ENCODE peak calls at places on chromosome 13, in four cellular contexts. One of them, this sample, is unnamed.

GRCh38 chr13:110403721-110404120 is 96.6 kb downstream of the COL4A2 start:
- DNase-seq in kidney epithelial cell: no peak
- DNase-seq in upper lobe of right lung: no peak
- DNase-seq in activated CD8-positive, alpha-beta T cell treated with anti-CD3 and anti-CD28 coated beads for 36 hours: no peak
- DNase-seq in this sample: no peak

GRCh38 chr13:48829536-48829935 is 146.2 kb upstream of the FNDC3A start:
- DNase-seq in kidney epithelial cell: no peak
- DNase-seq in upper lobe of right lung: no peak
- DNase-seq in activated CD8-positive, alpha-beta T cell treated with anti-CD3 and anti-CD28 coated beads for 36 hours: no peak
- DNase-seq in this sample: no peak

GRCh38 chr13:72290962-72291681 is 424.1 kb upstream of the DACH1 start:
- DNase-seq in kidney epithelial cell: peak
- DNase-seq in upper lobe of right lung: no peak
- DNase-seq in activated CD8-positive, alpha-beta T cell treated with anti-CD3 and anti-CD28 coated beads for 36 hours: no peak
- DNase-seq in this sample: no peak

GRCh38 chr13:102002271-102002670 is 399.6 kb downstream of the FGF14 start:
- DNase-seq in kidney epithelial cell: no peak
- DNase-seq in upper lobe of right lung: no peak
- DNase-seq in activated CD8-positive, alpha-beta T cell treated with anti-CD3 and anti-CD28 coated beads for 36 hours: no peak
- DNase-seq in this sample: no peak

GRCh38 chr13:76754414-76754813 is 131.8 kb downstream of the KCTD12 start:
- DNase-seq in kidney epithelial cell: no peak
- DNase-seq in upper lobe of right lung: no peak
- DNase-seq in activated CD8-positive, alpha-beta T cell treated with anti-CD3 and anti-CD28 coated beads for 36 hours: no peak
- DNase-seq in this sample: no peak

GRCh38 chr13:97853550-97853949 is 99.9 kb upstream of the IPO5 start:
- DNase-seq in kidney epithelial cell: no peak
- DNase-seq in upper lobe of right lung: no peak
- DNase-seq in activated CD8-positive, alpha-beta T cell treated with anti-CD3 and anti-CD28 coated beads for 36 hours: no peak
- DNase-seq in this sample: no peak

GRCh38 chr13:39787086-39787487 is 131.6 kb downstream of the COG6 start:
- DNase-seq in kidney epithelial cell: no peak
- DNase-seq in upper lobe of right lung: no peak
- DNase-seq in activated CD8-positive, alpha-beta T cell treated with anti-CD3 and anti-CD28 coated beads for 36 hours: peak
- DNase-seq in this sample: no peak

GRCh38 chr13:100131863-100132574 is 43.1 kb downstream of the PCCA start:
- DNase-seq in kidney epithelial cell: peak
- DNase-seq in upper lobe of right lung: no peak
- DNase-seq in activated CD8-positive, alpha-beta T cell treated with anti-CD3 and anti-CD28 coated beads for 36 hours: peak
- DNase-seq in this sample: no peak

GRCh38 chr13:74052402-74052928 is 81.7 kb downstream of the KLF12 start:
- DNase-seq in kidney epithelial cell: no peak
- DNase-seq in upper lobe of right lung: peak
- DNase-seq in activated CD8-positive, alpha-beta T cell treated with anti-CD3 and anti-CD28 coated beads for 36 hours: peak
- DNase-seq in this sample: no peak

GRCh38 chr13:40221460-40222201 is 444.8 kb downstream of the FOXO1 start:
- DNase-seq in kidney epithelial cell: peak
- DNase-seq in upper lobe of right lung: no peak
- DNase-seq in activated CD8-positive, alpha-beta T cell treated with anti-CD3 and anti-CD28 coated beads for 36 hours: peak
- DNase-seq in this sample: no peak

GRCh38 chr13:36131215-36131930 is at the start of gene DCLK1:
- DNase-seq in kidney epithelial cell: no peak
- DNase-seq in upper lobe of right lung: peak
- DNase-seq in activated CD8-positive, alpha-beta T cell treated with anti-CD3 and anti-CD28 coated beads for 36 hours: no peak
- DNase-seq in this sample: no peak

GRCh38 chr13:51838235-51838846 is 6.6 kb downstream of the TMEM272 start:
- DNase-seq in kidney epithelial cell: peak
- DNase-seq in upper lobe of right lung: no peak
- DNase-seq in activated CD8-positive, alpha-beta T cell treated with anti-CD3 and anti-CD28 coated beads for 36 hours: peak
- DNase-seq in this sample: no peak

GRCh38 chr13:27622102-27622820 is 569 bp downstream of the POLR1D start:
- DNase-seq in kidney epithelial cell: no peak
- DNase-seq in upper lobe of right lung: no peak
- DNase-seq in activated CD8-positive, alpha-beta T cell treated with anti-CD3 and anti-CD28 coated beads for 36 hours: peak
- DNase-seq in this sample: no peak

GRCh38 chr13:113123226-113124150 is 889 bp downstream of the F10 start:
- DNase-seq in kidney epithelial cell: no peak
- DNase-seq in upper lobe of right lung: no peak
- DNase-seq in activated CD8-positive, alpha-beta T cell treated with anti-CD3 and anti-CD28 coated beads for 36 hours: no peak
- DNase-seq in this sample: no peak
- TF ChIP-seq CTCF in kidney epithelial cell: peak
- TF ChIP-seq CTCF in upper lobe of right lung: no peak
- TF ChIP-seq CTCF in activated CD8-positive, alpha-beta T cell treated with anti-CD3 and anti-CD28 coated beads for 36 hours: peak
- TF ChIP-seq CTCF in this sample: no peak

GRCh38 chr13:113239986-113240385 is 30.6 kb downstream of the CUL4A start:
- DNase-seq in kidney epithelial cell: no peak
- DNase-seq in upper lobe of right lung: no peak
- DNase-seq in activated CD8-positive, alpha-beta T cell treated with anti-CD3 and anti-CD28 coated beads for 36 hours: no peak
- DNase-seq in this sample: no peak

GRCh38 chr13:113239357-113239756 is 29.9 kb downstream of the CUL4A start:
- DNase-seq in kidney epithelial cell: no peak
- DNase-seq in upper lobe of right lung: no peak
- DNase-seq in activated CD8-positive, alpha-beta T cell treated with anti-CD3 and anti-CD28 coated beads for 36 hours: no peak
- DNase-seq in this sample: no peak

GRCh38 chr13:113243847-113244246 is 34.4 kb downstream of the CUL4A start:
- DNase-seq in kidney epithelial cell: no peak
- DNase-seq in upper lobe of right lung: no peak
- DNase-seq in activated CD8-positive, alpha-beta T cell treated with anti-CD3 and anti-CD28 coated beads for 36 hours: no peak
- DNase-seq in this sample: no peak

GRCh38 chr13:113233101-113233500 is 23.7 kb downstream of the CUL4A start:
- DNase-seq in kidney epithelial cell: no peak
- DNase-seq in upper lobe of right lung: no peak
- DNase-seq in activated CD8-positive, alpha-beta T cell treated with anti-CD3 and anti-CD28 coated beads for 36 hours: no peak
- DNase-seq in this sample: no peak

DNA sequence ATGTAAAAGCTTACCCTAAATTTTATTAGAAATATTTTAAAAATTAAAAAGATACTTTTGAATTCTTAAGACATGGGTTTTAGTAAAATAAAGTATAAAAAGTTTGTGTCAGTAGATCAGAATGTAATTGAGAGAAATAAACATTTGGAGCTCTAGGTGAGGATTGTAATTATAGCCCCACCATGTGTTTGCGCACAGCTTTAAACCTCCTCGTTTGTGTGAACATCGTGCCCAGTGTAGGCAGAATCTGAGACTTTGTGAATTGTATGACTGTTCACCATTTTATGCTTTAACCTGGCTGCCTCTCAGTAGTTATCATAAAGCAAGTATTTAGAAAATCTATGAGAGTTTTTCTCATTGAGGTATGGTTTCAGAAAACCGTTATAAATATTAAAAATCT is 29.1 kb downstream of the CUL4A start:
- DNase-seq in kidney epithelial cell: no peak
- DNase-seq in upper lobe of right lung: no peak
- DNase-seq in activated CD8-positive, alpha-beta T cell treated with anti-CD3 and anti-CD28 coated beads for 36 hours: no peak
- DNase-seq in this sample: no peak
- TF ChIP-seq CTCF in kidney epithelial cell: no peak
- TF ChIP-seq CTCF in upper lobe of right lung: no peak
- TF ChIP-seq CTCF in activated CD8-positive, alpha-beta T cell treated with anti-CD3 and anti-CD28 coated beads for 36 hours: no peak
- TF ChIP-seq CTCF in this sample: no peak

GRCh38 chr13:112587767-112588489 is at the start of gene TUBGCP3:
- DNase-seq in kidney epithelial cell: peak
- DNase-seq in upper lobe of right lung: peak
- DNase-seq in activated CD8-positive, alpha-beta T cell treated with anti-CD3 and anti-CD28 coated beads for 36 hours: peak
- DNase-seq in this sample: peak
- TF ChIP-seq CTCF in kidney epithelial cell: no peak
- TF ChIP-seq CTCF in upper lobe of right lung: no peak
- TF ChIP-seq CTCF in activated CD8-positive, alpha-beta T cell treated with anti-CD3 and anti-CD28 coated beads for 36 hours: no peak
- TF ChIP-seq CTCF in this sample: no peak

GRCh38 chr13:19151581-19152263 is 29.9 kb downstream of the TUBA3C start:
- DNase-seq in kidney epithelial cell: no peak
- DNase-seq in upper lobe of right lung: no peak
- DNase-seq in activated CD8-positive, alpha-beta T cell treated with anti-CD3 and anti-CD28 coated beads for 36 hours: no peak
- DNase-seq in this sample: no peak

GRCh38 chr13:19152403-19152802 is 29.2 kb downstream of the TUBA3C start:
- DNase-seq in kidney epithelial cell: no peak
- DNase-seq in upper lobe of right lung: no peak
- DNase-seq in activated CD8-positive, alpha-beta T cell treated with anti-CD3 and anti-CD28 coated beads for 36 hours: no peak
- DNase-seq in this sample: no peak

GRCh38 chr13:19154843-19155242 is 26.8 kb downstream of the TUBA3C start:
- DNase-seq in kidney epithelial cell: no peak
- DNase-seq in upper lobe of right lung: peak
- DNase-seq in activated CD8-positive, alpha-beta T cell treated with anti-CD3 and anti-CD28 coated beads for 36 hours: no peak
- DNase-seq in this sample: no peak

GRCh38 chr13:19155321-19155861 is 26.2 kb downstream of the TUBA3C start:
- DNase-seq in kidney epithelial cell: no peak
- DNase-seq in upper lobe of right lung: peak
- DNase-seq in activated CD8-positive, alpha-beta T cell treated with anti-CD3 and anti-CD28 coated beads for 36 hours: no peak
- DNase-seq in this sample: no peak

DNA sequence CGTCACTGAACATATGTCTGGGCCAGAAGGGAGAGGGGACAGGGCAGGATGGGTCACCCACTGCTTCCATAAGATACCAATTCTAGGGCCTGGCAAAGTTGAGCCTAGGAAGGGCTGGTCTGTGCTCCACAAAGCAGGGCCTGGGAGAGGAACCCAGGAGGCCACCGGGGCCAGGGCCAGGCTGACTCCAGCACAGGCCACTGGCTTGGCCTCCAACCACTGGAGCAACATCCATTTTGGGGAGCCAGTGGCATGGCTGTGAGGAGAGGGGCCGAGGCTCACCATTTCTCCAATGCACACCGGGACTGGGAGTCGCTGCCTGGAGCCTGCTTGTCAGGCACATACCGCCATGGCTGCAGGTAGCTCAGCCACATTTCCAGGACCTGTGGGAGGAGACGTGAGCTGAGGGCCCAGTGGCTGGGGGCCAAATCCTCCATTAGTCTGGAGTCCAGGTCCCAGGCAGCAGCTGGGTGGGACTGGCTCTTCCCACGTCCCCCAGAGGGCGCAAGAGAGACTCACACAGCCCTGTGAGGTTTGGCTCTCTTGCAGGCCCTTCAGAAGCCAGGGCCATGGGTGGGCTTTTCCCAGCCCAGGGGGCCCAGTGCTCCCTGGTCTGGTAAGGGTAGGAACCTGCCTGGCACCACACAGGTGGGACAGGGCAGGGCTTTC is 27.7 kb downstream of the TUBA3C start:
- DNase-seq in kidney epithelial cell: no peak
- DNase-seq in upper lobe of right lung: peak
- DNase-seq in activated CD8-positive, alpha-beta T cell treated with anti-CD3 and anti-CD28 coated beads for 36 hours: peak
- DNase-seq in this sample: no peak
- TF ChIP-seq CTCF in kidney epithelial cell: no peak
- TF ChIP-seq CTCF in upper lobe of right lung: peak
- TF ChIP-seq CTCF in activated CD8-positive, alpha-beta T cell treated with anti-CD3 and anti-CD28 coated beads for 36 hours: peak
- TF ChIP-seq CTCF in this sample: peak

DNA sequence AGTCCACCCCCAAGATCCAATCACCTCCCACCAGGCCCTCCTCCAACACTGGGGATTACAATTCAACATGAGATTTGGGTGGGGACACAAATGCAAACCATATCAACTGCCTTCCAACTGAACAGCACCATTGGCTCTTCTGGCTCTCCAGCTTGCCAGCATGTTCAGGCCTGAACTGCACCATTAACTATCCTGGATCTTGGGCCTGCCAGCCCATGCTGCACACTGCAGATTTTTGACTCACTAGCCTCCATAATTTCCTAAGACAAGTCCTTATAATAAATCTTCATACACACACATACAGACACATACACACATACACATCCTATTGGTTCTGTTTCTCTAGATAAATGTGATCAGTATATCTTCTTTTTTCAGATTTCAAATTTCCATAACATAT is 737.1 kb upstream of the SPRY2 start:
- DNase-seq in kidney epithelial cell: no peak
- DNase-seq in upper lobe of right lung: no peak
- DNase-seq in activated CD8-positive, alpha-beta T cell treated with anti-CD3 and anti-CD28 coated beads for 36 hours: no peak
- DNase-seq in this sample: no peak
- TF ChIP-seq CTCF in kidney epithelial cell: no peak
- TF ChIP-seq CTCF in upper lobe of right lung: no peak
- TF ChIP-seq CTCF in activated CD8-positive, alpha-beta T cell treated with anti-CD3 and anti-CD28 coated beads for 36 hours: no peak
- TF ChIP-seq CTCF in this sample: no peak

GRCh38 chr13:67736646-67737420 is 506.7 kb upstream of the PCDH9 start:
- DNase-seq in kidney epithelial cell: peak
- DNase-seq in upper lobe of right lung: no peak
- DNase-seq in activated CD8-positive, alpha-beta T cell treated with anti-CD3 and anti-CD28 coated beads for 36 hours: no peak
- DNase-seq in this sample: no peak
- TF ChIP-seq CTCF in kidney epithelial cell: peak
- TF ChIP-seq CTCF in upper lobe of right lung: peak
- TF ChIP-seq CTCF in activated CD8-positive, alpha-beta T cell treated with anti-CD3 and anti-CD28 coated beads for 36 hours: no peak
- TF ChIP-seq CTCF in this sample: no peak

DNA sequence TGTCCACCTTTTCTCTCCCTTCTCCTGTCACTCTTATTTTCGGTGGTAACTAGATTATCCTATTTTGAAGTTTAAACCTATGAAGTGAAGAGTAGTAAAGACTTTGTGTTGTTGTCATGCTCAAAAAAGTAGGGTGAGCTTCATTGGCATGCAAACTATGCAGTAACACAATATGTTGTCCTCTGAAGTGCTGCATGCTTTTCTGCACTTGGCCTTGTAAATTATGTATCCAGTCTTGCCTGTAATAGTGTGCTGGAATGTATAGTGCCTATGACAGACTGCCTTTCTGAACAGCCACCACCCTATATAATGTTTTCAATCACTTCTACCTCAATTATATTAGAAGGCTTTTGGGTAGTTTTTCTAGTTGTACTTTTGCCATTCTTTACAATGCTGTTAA is 1198.2 kb upstream of the PCDH20 start:
- DNase-seq in kidney epithelial cell: no peak
- DNase-seq in upper lobe of right lung: no peak
- DNase-seq in activated CD8-positive, alpha-beta T cell treated with anti-CD3 and anti-CD28 coated beads for 36 hours: no peak
- DNase-seq in this sample: no peak
- TF ChIP-seq CTCF in kidney epithelial cell: no peak
- TF ChIP-seq CTCF in upper lobe of right lung: no peak
- TF ChIP-seq CTCF in activated CD8-positive, alpha-beta T cell treated with anti-CD3 and anti-CD28 coated beads for 36 hours: no peak
- TF ChIP-seq CTCF in this sample: no peak

GRCh38 chr13:113086031-113086750 is 19.4 kb upstream of the F7 start:
- DNase-seq in kidney epithelial cell: no peak
- DNase-seq in upper lobe of right lung: peak
- DNase-seq in activated CD8-positive, alpha-beta T cell treated with anti-CD3 and anti-CD28 coated beads for 36 hours: no peak
- DNase-seq in this sample: no peak
- TF ChIP-seq CTCF in kidney epithelial cell: no peak
- TF ChIP-seq CTCF in upper lobe of right lung: no peak
- TF ChIP-seq CTCF in activated CD8-positive, alpha-beta T cell treated with anti-CD3 and anti-CD28 coated beads for 36 hours: no peak
- TF ChIP-seq CTCF in this sample: no peak

DNA sequence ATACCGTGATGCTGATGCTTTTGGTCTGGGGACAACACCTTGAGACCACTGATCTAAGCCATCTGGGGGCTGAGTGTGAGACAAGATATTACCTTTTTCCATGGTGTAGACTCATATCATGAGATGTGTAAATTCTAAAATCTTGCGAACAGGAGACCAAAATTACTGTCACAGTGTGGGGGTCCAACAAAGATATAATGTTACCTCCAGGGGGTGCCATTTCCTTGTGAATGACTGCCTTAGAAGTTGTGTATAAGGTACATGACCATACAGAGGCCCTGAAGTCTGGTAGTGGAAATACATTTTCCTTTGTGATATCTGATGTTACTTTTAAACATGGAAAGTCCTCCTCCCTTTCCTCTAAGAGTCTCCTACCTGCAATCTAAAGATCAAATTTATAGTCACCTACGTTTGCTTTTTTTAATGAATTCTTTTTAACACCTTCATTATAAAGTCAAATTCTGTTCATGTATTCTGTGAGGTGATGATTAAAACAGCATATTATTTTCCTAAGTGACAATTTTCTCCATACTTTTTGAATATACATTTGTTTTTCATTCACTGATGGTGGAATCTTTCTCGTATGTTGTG is 113.5 kb downstream of the RFC3 start:
- DNase-seq in kidney epithelial cell: no peak
- DNase-seq in upper lobe of right lung: no peak
- DNase-seq in activated CD8-positive, alpha-beta T cell treated with anti-CD3 and anti-CD28 coated beads for 36 hours: peak
- DNase-seq in this sample: peak
- TF ChIP-seq CTCF in kidney epithelial cell: peak
- TF ChIP-seq CTCF in upper lobe of right lung: peak
- TF ChIP-seq CTCF in activated CD8-positive, alpha-beta T cell treated with anti-CD3 and anti-CD28 coated beads for 36 hours: no peak
- TF ChIP-seq CTCF in this sample: no peak

This sample was measured in GM20000.